ENCODE peak calls at places on chromosomes 4 and X, in four cellular contexts. I, K, J and B are unnamed samples.

GRCh38 chrX:44017726-44018125 is 44.5 kb upstream of the NDP start:
- DNase-seq in J (no peak), K (no peak), I (no peak), B (no peak)

GRCh38 chr4:17273047-17273446 is 238.8 kb downstream of the QDPR start:
- DNase-seq in K (no peak), J (no peak), I (peak; percentile 60), B (no peak)

GRCh38 chr4:5863461-5864113 is 29.3 kb downstream of the CRMP1 start:
- DNase-seq in I (peak; percentile 20), K (peak; percentile 82), J (no peak), B (no peak)

GRCh38 chrX:28639502-28639901 is 52.3 kb downstream of the IL1RAPL1 start:
- DNase-seq in I (no peak), J (no peak), K (no peak), B (no peak)

GRCh38 chr4:11748169-11748872 is 319.6 kb upstream of the HS3ST1 start:
- DNase-seq in K (peak; percentile 32), I (peak; percentile 55), J (no peak), B (no peak)

GRCh38 chr4:146033149-146033548 is 94.5 kb upstream of the ZNF827 start:
- DNase-seq in J (peak; percentile 74), K (no peak), I (no peak), B (no peak)

GRCh38 chr4:54187148-54187547 is 41.9 kb upstream of the PDGFRA start:
- DNase-seq in I (no peak), K (no peak), J (no peak), B (no peak)

GRCh38 chr4:62683799-62684566 is 1483.9 kb downstream of the ADGRL3 start:
- DNase-seq in K (no peak), J (no peak), I (no peak), B (no peak)

GRCh38 chrX:22666441-22666840 is 333.3 kb upstream of the DDX53 start:
- DNase-seq in I (no peak), K (no peak), J (no peak), B (peak; percentile 11)

DNA sequence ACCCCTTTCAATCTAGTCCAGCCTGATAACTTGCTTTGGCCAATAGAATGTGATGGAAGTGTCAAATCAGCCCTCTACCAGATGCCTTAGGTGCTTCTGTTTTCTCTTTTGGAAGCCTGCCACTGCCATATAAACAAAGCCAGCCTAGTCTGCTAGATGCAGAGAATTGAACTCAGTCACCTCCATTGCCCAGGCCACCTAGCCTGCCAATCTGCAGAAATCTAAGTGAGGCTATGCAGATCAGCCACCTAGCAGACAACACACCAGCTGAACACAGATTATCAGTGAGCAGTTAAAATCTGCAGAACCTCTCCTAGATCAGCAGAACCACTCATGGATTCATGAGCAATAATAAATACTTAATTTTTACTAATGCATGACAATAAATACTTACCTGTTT is 1108.2 kb downstream of the PCDH18 start:
- DNase-seq in K (no peak), J (no peak), I (no peak), B (no peak)
- TF ChIP-seq CTCF in K (no peak), J (no peak), I (no peak), B (no peak)

GRCh38 chr4:154049457-154050181 is 260.7 kb upstream of the SFRP2 start:
- DNase-seq in K (peak; percentile 39), J (no peak), I (peak; percentile 72), B (no peak)
- TF ChIP-seq CTCF in K (no peak), J (no peak), I (peak; percentile 20), B (no peak)

DNA sequence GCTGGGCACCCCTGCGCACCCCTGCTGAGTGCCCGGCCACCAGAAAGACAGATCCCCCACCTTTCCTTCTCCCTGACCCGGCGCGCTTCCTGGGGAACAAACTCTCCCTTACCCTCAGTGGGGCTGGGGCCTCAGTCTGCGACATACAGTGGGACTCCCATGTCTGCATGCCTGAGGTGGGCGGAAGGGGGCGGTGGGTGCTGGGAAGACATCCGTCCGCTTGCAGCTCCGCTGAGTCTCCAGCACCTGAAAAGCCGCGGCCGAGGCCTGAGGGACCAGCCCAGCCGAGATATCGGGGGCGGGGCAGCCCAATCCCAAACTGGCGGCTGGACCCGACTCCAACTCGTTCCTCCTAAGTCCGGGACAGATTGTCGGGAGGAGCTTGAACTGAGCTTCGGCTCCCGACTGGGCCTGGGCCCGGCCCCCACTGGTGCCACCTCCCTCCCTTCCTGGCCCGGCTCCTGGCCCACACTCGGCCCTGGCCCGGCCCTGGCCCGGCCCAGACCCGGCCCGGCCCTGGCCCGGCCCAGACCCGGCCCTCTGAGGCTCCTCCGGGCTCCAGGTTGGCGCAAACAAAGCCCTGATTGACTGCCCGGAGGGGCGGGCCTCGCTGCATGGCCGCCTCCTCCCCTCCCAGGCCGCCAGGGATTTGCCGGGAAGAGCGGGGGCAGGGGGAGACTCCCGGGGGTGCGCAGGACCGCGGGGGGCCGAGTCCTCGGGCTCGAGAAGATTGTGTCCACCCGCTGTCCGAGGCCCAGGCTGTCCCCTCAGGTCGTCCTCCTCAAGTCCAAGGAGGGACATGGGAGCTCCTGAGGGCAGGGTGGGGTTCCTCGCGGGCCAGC is 878 bp upstream of the SLC16A2 start:
- DNase-seq in J (peak; percentile 64), K (peak; percentile 62), I (peak; percentile 37), B (no peak)
- TF ChIP-seq CTCF in J (no peak), K (no peak), I (no peak), B (no peak)

GRCh38 chr4:67918428-67918827 is 34.6 kb upstream of the TMPRSS11D start:
- DNase-seq in K (no peak), I (no peak), J (no peak), B (no peak)
- TF ChIP-seq CTCF in K (peak; percentile 68), I (no peak), J (no peak), B (no peak)

DNA sequence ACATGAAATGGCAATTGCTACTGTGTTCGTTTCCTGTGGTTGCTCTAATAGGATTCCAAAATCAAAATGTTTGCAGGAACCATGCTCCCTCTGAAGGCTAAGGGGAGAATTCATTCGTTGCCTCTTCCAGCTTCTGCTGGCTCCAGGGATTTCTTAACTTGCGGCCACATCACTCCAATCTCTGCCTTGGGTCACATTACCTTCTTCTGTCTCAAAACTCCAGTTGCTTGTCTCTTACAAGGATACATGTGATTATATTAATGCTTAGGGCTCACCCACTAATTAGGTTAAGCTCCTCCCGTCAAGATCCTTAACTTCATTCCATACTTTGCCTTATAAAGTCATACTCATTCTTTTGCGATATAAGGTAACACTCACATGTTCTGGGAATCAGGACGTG is 208.4 kb downstream of the RBM46 start:
- DNase-seq in K (no peak), J (no peak), I (no peak), B (no peak)
- TF ChIP-seq CTCF in K (no peak), J (no peak), I (no peak), B (no peak)

DNA sequence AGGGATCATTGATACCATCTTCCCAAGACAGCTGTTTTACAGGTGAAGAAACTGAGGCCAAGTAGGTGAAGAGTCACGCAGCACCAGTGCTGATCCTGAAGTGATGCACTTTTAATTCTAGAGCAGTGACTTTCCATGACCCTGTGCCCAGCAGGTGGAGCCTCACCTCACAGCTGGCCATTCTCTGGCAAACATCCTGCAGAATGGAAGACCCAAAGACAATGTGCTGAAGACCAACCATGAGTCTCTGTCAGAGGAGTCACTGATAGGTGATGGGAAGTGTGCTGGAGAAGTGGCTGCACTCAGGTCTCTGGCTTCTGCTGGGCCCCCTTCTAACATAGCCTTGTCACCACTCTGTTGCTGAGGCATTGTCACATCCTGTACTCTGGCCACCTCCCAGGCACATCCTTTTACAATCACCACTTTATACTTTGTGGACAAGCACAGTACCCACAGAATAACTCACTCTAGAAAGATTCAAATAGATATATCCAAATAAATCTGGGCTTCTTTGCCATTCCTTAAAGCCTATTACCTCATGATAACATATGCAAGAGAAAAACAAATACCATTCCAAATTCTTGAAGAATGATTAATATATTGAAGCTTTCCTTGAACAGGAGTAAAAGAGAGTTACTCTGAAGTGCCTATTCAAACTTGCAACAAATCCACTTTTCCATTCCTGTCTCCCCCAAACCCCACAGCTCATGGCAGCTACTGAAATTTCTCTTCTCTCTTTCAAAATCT is 64.1 kb upstream of the SCOC start:
- DNase-seq in K (peak; percentile 44), J (no peak), I (peak; percentile 19), B (no peak)
- TF ChIP-seq CTCF in K (peak; percentile 38), J (no peak), I (no peak), B (peak; percentile 2)

GRCh38 chr4:139085141-139085540 is 69.6 kb downstream of the NOCT start:
- DNase-seq in J (no peak), I (peak; percentile 30), K (peak; percentile 6), B (no peak)
- TF ChIP-seq CTCF in J (no peak), I (peak; percentile 31), K (peak; percentile 71), B (peak; percentile 12)

GRCh38 chrX:17685026-17685425 is 52.3 kb upstream of the SCML1 start:
- DNase-seq in K (no peak), I (no peak), J (no peak), B (no peak)
- TF ChIP-seq CTCF in K (no peak), I (no peak), J (no peak), B (no peak)

GRCh38 chr4:9877123-9877522 is 95.7 kb downstream of the DRD5 start:
- DNase-seq in J (no peak), I (no peak), K (no peak), B (no peak)
- TF ChIP-seq CTCF in J (no peak), I (no peak), K (no peak), B (no peak)